ENCODE peak calls at places on chromosomes 7 and 10, in six cellular contexts. N, J, P, Y, Z and M are unnamed samples.
A peak's percentile ranks its signal among the peaks of the same experiment; 100 is the strongest.

GRCh38 chr10:62616885-62617635 is 187.5 kb upstream of the ADO start:
- DNase-seq in Y (no peak), J (no peak), Z (no peak), N (no peak), P (no peak), M (no peak)

GRCh38 chr7:131095346-131095745 is 232.3 kb upstream of the MKLN1 start:
- DNase-seq in N (no peak), Z (no peak), J (no peak), Y (no peak), P (no peak), M (no peak)

GRCh38 chr10:125124907-125125306 is 35.5 kb downstream of the CTBP2 start:
- DNase-seq in Z (peak; percentile 69), J (no peak), N (no peak), P (no peak), Y (no peak), M (no peak)

GRCh38 chr7:22488643-22489462 is 11.1 kb downstream of the STEAP1B start:
- DNase-seq in N (peak; percentile 90), P (peak; percentile 86), J (peak; percentile 87), Z (peak; percentile 90), Y (peak; percentile 83), M (peak; percentile 12)

GRCh38 chr7:122248472-122248871 is 56.1 kb downstream of the FEZF1 start:
- DNase-seq in J (no peak), Z (no peak), P (no peak), Y (no peak), N (no peak), M (no peak)

GRCh38 chr7:100675581-100676350 is 2.2 kb downstream of the GNB2 start:
- DNase-seq in Z (peak; percentile 83), P (peak; percentile 64), Y (peak; percentile 92), N (peak; percentile 96), J (peak; percentile 79), M (no peak)

GRCh38 chr7:46558482-46559193 is 637.6 kb upstream of the IGFBP3 start:
- DNase-seq in P (no peak), J (no peak), Y (no peak), Z (peak; percentile 59), N (no peak), M (no peak)

GRCh38 chr7:139745330-139746143 is 32.3 kb downstream of the HIPK2 start:
- DNase-seq in N (no peak), Y (no peak), P (no peak), Z (peak; percentile 76), J (no peak), M (no peak)

GRCh38 chr10:35614312-35614711 is 9.2 kb downstream of the GJD4 start:
- DNase-seq in J (no peak), Y (no peak), Z (no peak), P (no peak), N (peak; percentile 48), M (no peak)

GRCh38 chr7:33043875-33044718 is 18.5 kb downstream of the NT5C3A start:
- DNase-seq in Z (no peak), J (peak; percentile 75), P (no peak), Y (no peak), N (no peak), M (no peak)

GRCh38 chr7:93823621-93824020 is 66.9 kb downstream of the TFPI2 start:
- DNase-seq in P (no peak), Y (no peak), N (no peak), J (no peak), Z (no peak), M (no peak)

GRCh38 chr10:114821915-114822770 is 563 bp downstream of the FHIP2A start:
- DNase-seq in N (peak; percentile 60), P (peak; percentile 18), J (peak; percentile 39), Y (peak; percentile 23), Z (peak; percentile 55), M (peak; percentile 42)

GRCh38 chr10:104614245-104614831 is 26.8 kb upstream of the SORCS3 start:
- DNase-seq in Z (peak; percentile 36), J (peak; percentile 24), P (peak; percentile 14), Y (no peak), N (no peak), M (no peak)

GRCh38 chr7:87330316-87330715 is 15.1 kb upstream of the CROT start:
- DNase-seq in Z (no peak), P (no peak), N (no peak), J (no peak), Y (no peak), M (no peak)

GRCh38 chr7:68121056-68121455 is 1124.4 kb downstream of the TYW1 start:
- DNase-seq in Y (no peak), J (no peak), N (no peak), Z (no peak), P (no peak), M (no peak)

GRCh38 chr10:133042816-133043215 is 44.9 kb upstream of the ADGRA1 start:
- DNase-seq in N (no peak), P (no peak), Z (no peak), Y (no peak), J (no peak), M (no peak)

GRCh38 chr10:73819513-73820093 is 8.2 kb upstream of the NDST2 start:
- DNase-seq in Z (peak; percentile 31), J (peak; percentile 88), Y (no peak), P (no peak), N (no peak), M (no peak)

GRCh38 chr7:50436133-50436802 is 13.9 kb downstream of the FIGNL1 start:
- DNase-seq in Y (no peak), Z (peak; percentile 82), J (no peak), N (no peak), P (no peak), M (no peak)

GRCh38 chr7:99824091-99824490 is 3.7 kb upstream of the CYP3A43 start:
- DNase-seq in J (no peak), Y (no peak), Z (no peak), N (no peak), P (no peak), M (no peak)

GRCh38 chr7:23622469-23622868 is 25.3 kb downstream of the CCDC126 start:
- DNase-seq in P (no peak), N (no peak), Y (no peak), Z (no peak), J (no peak), M (no peak)

GRCh38 chr10:95321554-95322301 is 30.9 kb upstream of the PDLIM1 start:
- DNase-seq in Z (no peak), J (no peak), Y (no peak), P (no peak), N (no peak), M (no peak)

GRCh38 chr10:27742926-27743735 is 2.5 kb downstream of the MKX start:
- DNase-seq in J (peak; percentile 38), Z (peak; percentile 51), N (peak; percentile 8), Y (no peak), P (peak; percentile 29), M (no peak)

GRCh38 chr10:72340510-72340895 is 14.2 kb downstream of the DNAJB12 start:
- DNase-seq in P (peak; percentile 79), N (peak; percentile 78), Y (peak; percentile 76), Z (peak; percentile 68), J (peak; percentile 72), M (no peak)

GRCh38 chr7:108335264-108335918 is 120.8 kb downstream of the NRCAM start:
- DNase-seq in Z (peak; percentile 38), Y (peak; percentile 34), J (peak; percentile 31), P (no peak), N (peak; percentile 28), M (no peak)

GRCh38 chr7:85191383-85191782 is 4.5 kb upstream of the SEMA3D start:
- DNase-seq in N (no peak), Y (no peak), P (no peak), J (no peak), Z (peak; percentile 44), M (no peak)